ENCODE peak calls at places on chromosomes 12 and 14, in eight cellular contexts. V is adrenal gland, Q is progenitor cell of endocrine pancreas, F is heart left ventricle, X is cardiac muscle cell, I is mesothelial cell of epicardium, H is lung, J is heart right ventricle. O is an unnamed sample.

GRCh38 chr14:28765907-28766504 is 581 bp upstream of the FOXG1 start:
- DNase-seq in X (peak), H (no peak), V (no peak), Q (no peak), J (no peak), F (no peak), I (no peak), O (no peak)

GRCh38 chr12:122079038-122079531 is 529 bp downstream of the MLXIP start:
- DNase-seq in X (no peak), I (no peak), H (no peak), F (no peak), V (peak), Q (no peak), J (no peak), O (peak)

GRCh38 chr12:11839093-11839641 is 189.7 kb downstream of the ETV6 start:
- DNase-seq in J (peak), V (no peak), F (peak), H (no peak), X (peak), Q (no peak), I (no peak), O (no peak)

GRCh38 chr12:14845350-14845750 is 2.0 kb upstream of the ART4 start:
- DNase-seq in J (peak), I (no peak), H (peak), X (peak), Q (peak), V (peak), F (peak), O (peak)

GRCh38 chr12:51891843-51892242 is 3.9 kb downstream of the ANKRD33 start:
- DNase-seq in X (no peak), Q (no peak), I (no peak), J (no peak), F (no peak), H (no peak), V (no peak), O (no peak)

GRCh38 chr12:50562485-50563433 is 58.0 kb downstream of the DIP2B start:
- DNase-seq in I (no peak), F (no peak), H (no peak), J (no peak), X (no peak), V (no peak), Q (no peak), O (no peak)

GRCh38 chr14:80847093-80847492 is 94.4 kb downstream of the CEP128 start:
- DNase-seq in J (no peak), F (no peak), Q (no peak), H (no peak), I (no peak), V (no peak), X (no peak), O (no peak)

GRCh38 chr14:54565236-54566151 is 1.4 kb upstream of the SAMD4A start:
- DNase-seq in X (peak), Q (peak), H (peak), F (peak), J (peak), V (peak), I (peak), O (peak)

GRCh38 chr14:81298122-81298521 is 77.4 kb upstream of the GTF2A1 start:
- DNase-seq in Q (no peak), F (no peak), I (no peak), X (no peak), V (no peak), J (no peak), H (no peak), O (no peak)

DNA sequence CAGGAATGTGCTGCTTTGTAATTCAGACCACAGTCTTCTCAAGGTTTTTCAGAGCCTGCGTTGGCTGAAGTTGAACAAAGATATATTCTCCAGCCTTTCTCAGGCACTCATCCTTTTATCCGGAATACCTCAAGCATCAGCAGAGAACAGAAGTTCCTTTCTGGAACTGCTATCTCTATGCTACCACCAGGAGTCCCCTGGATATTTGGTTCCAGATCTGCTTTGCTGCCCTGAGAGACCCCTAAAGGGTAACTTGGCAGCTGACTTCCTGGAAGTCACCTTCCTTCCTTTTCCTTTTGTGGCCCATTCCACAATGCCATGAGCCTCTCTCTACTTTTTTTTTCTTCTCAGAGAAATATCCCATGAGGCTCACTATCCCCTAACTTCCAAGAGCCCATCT is 188.2 kb downstream of the PLCZ1 start:
- DNase-seq in X (no peak), I (no peak), V (no peak), H (no peak), F (no peak), J (no peak), Q (no peak), O (no peak)
- TF ChIP-seq CTCF in X (peak), I (no peak), V (no peak), H (no peak), F (no peak), J (no peak), Q (peak), O (peak)

GRCh38 chr12:96236221-96236822 is 42.1 kb downstream of the ELK3 start:
- DNase-seq in X (peak), H (no peak), J (peak), V (no peak), F (no peak), Q (no peak), I (no peak), O (no peak)
- TF ChIP-seq CTCF in X (no peak), H (no peak), J (no peak), V (no peak), F (no peak), Q (no peak), I (no peak), O (no peak)

DNA sequence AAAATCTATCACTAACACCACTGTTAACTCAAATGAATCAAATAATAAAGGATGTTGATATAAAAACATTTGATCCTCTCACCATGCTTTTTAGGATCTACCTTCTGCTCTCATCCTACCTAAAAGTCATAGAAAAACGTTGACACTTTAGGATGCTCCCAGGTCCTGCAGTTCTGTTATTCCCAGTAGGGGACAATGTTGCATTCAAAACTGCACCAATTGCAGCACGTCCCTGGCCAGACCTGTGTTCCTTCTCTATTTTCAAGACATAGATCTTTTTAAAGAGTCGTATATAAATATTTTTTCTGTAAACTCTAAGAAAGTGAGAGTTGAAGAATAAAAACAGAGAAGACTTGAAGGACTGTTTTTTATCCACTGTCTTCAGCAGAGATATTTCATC is 8.8 kb downstream of the AICDA start:
- DNase-seq in Q (no peak), H (no peak), X (no peak), I (no peak), F (no peak), V (no peak), J (no peak), O (no peak)
- TF ChIP-seq CTCF in Q (peak), H (no peak), X (no peak), I (no peak), F (no peak), V (no peak), J (no peak), O (no peak)

DNA sequence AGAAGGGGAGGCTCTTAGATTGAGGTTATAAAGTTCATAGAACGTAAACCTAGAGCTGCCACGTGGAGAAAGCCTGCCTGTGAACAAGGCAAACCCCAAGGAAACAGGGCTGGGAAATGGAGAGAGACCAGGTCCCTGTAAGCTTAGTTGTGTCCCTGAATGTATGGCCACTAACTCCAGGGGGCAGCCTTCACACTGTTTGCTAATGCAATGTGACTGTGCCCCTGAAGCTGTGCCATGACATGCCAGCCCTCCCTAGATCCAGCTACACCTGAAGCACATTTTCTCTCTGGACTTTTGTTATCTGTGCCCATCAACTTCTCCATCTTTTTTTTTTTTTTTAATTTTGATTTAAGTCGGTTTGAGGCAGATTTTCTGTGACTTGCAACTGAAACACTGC is 60.6 kb upstream of the TMCC3 start:
- DNase-seq in V (peak), H (no peak), I (no peak), X (peak), J (no peak), Q (no peak), F (no peak), O (no peak)
- TF ChIP-seq CTCF in V (no peak), H (no peak), I (no peak), X (peak), J (peak), Q (peak), F (peak), O (peak)

GRCh38 chr14:76844223-76844622 is 18.0 kb downstream of the LRRC74A start:
- DNase-seq in F (peak), J (peak), Q (no peak), X (peak), H (peak), V (peak), I (no peak), O (peak)
- TF ChIP-seq CTCF in F (peak), J (peak), Q (peak), X (peak), H (no peak), V (peak), I (no peak), O (no peak)

GRCh38 chr12:76080729-76081415 is 3.6 kb downstream of the NAP1L1 start:
- DNase-seq in X (no peak), F (no peak), Q (no peak), H (no peak), V (no peak), J (no peak), I (no peak), O (peak)
- TF ChIP-seq CTCF in X (no peak), F (no peak), Q (peak), H (no peak), V (no peak), J (no peak), I (no peak), O (peak)